ENCODE peak calls at places on chromosome 16, in four cellular contexts. I is GM23338, T is A549, S is heart left ventricle. W is an unnamed sample.

GRCh38 chr16:63613701-63614100 is 1508.2 kb downstream of the CDH11 start:
- DNase-seq in T (peak; percentile 53), S (no peak), I (no peak), W (no peak)

GRCh38 chr16:28549301-28549899 is 4.3 kb upstream of the SGF29 start:
- DNase-seq in T (peak; percentile 62), S (no peak), I (peak; percentile 45), W (no peak)

GRCh38 chr16:77961811-77962210 is 60.5 kb upstream of the CLEC3A start:
- DNase-seq in T (no peak), I (no peak), S (no peak), W (no peak)

GRCh38 chr16:51035110-51035498 is 116.0 kb downstream of the SALL1 start:
- DNase-seq in S (no peak), T (no peak), I (peak; percentile 10), W (no peak)

GRCh38 chr16:29756654-29757053 is 10.9 kb upstream of the C16orf54 start:
- DNase-seq in I (no peak), T (no peak), S (no peak), W (no peak)

GRCh38 chr16:57534881-57535658 is 1.3 kb downstream of the CCDC102A start:
- DNase-seq in I (no peak), S (no peak), T (no peak), W (no peak)

GRCh38 chr16:81515281-81515680 is 70.7 kb downstream of the CMIP start:
- DNase-seq in T (no peak), S (no peak), I (no peak), W (no peak)

GRCh38 chr16:24689128-24689527 is 40.3 kb upstream of the TNRC6A start:
- DNase-seq in I (peak; percentile 78), T (peak; percentile 85), S (no peak), W (no peak)

GRCh38 chr16:11799509-11800384 is 2.7 kb upstream of the ZC3H7A start:
- DNase-seq in S (no peak), T (no peak), I (no peak), W (no peak)

GRCh38 chr16:64910351-64910750 is 211.5 kb downstream of the CDH11 start:
- DNase-seq in I (peak; percentile 44), S (peak; percentile 69), T (peak; percentile 16), W (no peak)

GRCh38 chr16:1308036-1308976 is 1.1 kb upstream of the UBE2I start:
- DNase-seq in S (peak; percentile 73), I (peak; percentile 77), T (peak; percentile 90), W (no peak)

GRCh38 chr16:88941933-88942909 is 34.8 kb downstream of the CBFA2T3 start:
- DNase-seq in T (peak; percentile 29), S (peak; percentile 85), I (peak; percentile 92), W (peak; percentile 39)

GRCh38 chr16:82792704-82793103 is 165.9 kb downstream of the CDH13 start:
- DNase-seq in T (no peak), I (no peak), S (no peak), W (no peak)

GRCh38 chr16:65538945-65539344 is 417.1 kb upstream of the CDH11 start:
- DNase-seq in S (no peak), I (no peak), T (no peak), W (no peak)

GRCh38 chr16:2687531-2688308 is 5.4 kb downstream of the KCTD5 start:
- DNase-seq in S (no peak), I (no peak), T (no peak), W (no peak)
- H3K27ac ChIP-seq in S (no peak overlapping the region), I (no peak overlapping the region), T (no peak overlapping the region), W (no peak overlapping the region)

GRCh38 chr16:30926333-30926811 is 3.0 kb downstream of the FBXL19 start:
- DNase-seq in I (no peak), T (no peak), S (no peak), W (no peak)

GRCh38 chr16:30928390-30928789 is 5.0 kb downstream of the FBXL19 start:
- DNase-seq in I (no peak), T (no peak), S (no peak), W (no peak)

GRCh38 chr16:30927789-30928378 is 4.5 kb downstream of the FBXL19 start:
- DNase-seq in S (no peak), I (peak; percentile 85), T (peak; percentile 79), W (peak; percentile 50)

GRCh38 chr16:30925646-30926332 is 2.4 kb downstream of the FBXL19 start:
- DNase-seq in I (no peak), T (no peak), S (no peak), W (no peak)

GRCh38 chr16:30926937-30927788 is 3.8 kb downstream of the FBXL19 start:
- DNase-seq in S (no peak), I (no peak), T (no peak), W (no peak)
- H3K27ac ChIP-seq in S (no peak overlapping the region), I (peak overlapping the region; percentile 19), T (peak overlapping the region; percentile 66), W (peak overlapping the region; percentile 45)

GRCh38 chr16:87848676-87849345 is 20.5 kb downstream of the SLC7A5 start:
- DNase-seq in T (no peak), I (no peak), S (no peak), W (no peak)
- H3K27ac ChIP-seq in T (peak overlapping the region; percentile 97), I (no peak overlapping the region), S (no peak overlapping the region), W (peak overlapping the region; percentile 76)

GRCh38 chr16:53084141-53084541 is 29.4 kb downstream of the CHD9 start:
- DNase-seq in S (no peak), I (no peak), T (no peak), W (no peak)
- H3K27ac ChIP-seq in S (peak overlapping the region; percentile 64), I (no peak overlapping the region), T (peak overlapping the region; percentile 87), W (no peak overlapping the region)

GRCh38 chr16:69618307-69618706 is 52.5 kb downstream of the NFAT5 start:
- DNase-seq in S (no peak), T (no peak), I (no peak), W (no peak)
- H3K27ac ChIP-seq in S (peak overlapping the region; percentile 75), T (no peak overlapping the region), I (no peak overlapping the region), W (no peak overlapping the region)

W was measured in substantia nigra.